ENCODE peak calls at places on chromosomes 6 and 20, in ten cellular contexts. Z is fibroblast of pulmonary artery, W is lower lobe of right lung, Q is lower leg skin, J is astrocyte of the spinal cord, M is hippocampal formation, N is HT-29, D is nephron progenitor cell, P is right lobe of liver, X is NCI-H526. F is an unnamed sample.

GRCh38 chr6:155498370-155498769 is 42.7 kb upstream of the NOX3 start:
- DNase-seq in Z (peak; percentile 21), W (no peak), Q (no peak), J (peak; percentile 30), M (no peak), N (no peak), D (no peak), P (no peak), X (peak; percentile 42), F (no peak)

GRCh38 chr6:10146723-10147451 is 268.0 kb downstream of the TFAP2A start:
- DNase-seq in Z (peak; percentile 29), W (no peak), Q (peak; percentile 72), J (peak; percentile 9), M (peak; percentile 30), N (peak; percentile 16), D (peak; percentile 7), P (no peak), X (peak; percentile 49), F (peak; percentile 44)

GRCh38 chr6:43770417-43771209 is 602 bp downstream of the VEGFA start:
- DNase-seq in Z (peak; percentile 61), W (peak; percentile 85), Q (peak; percentile 92), J (peak; percentile 63), M (peak; percentile 30), N (peak; percentile 71), D (peak; percentile 72), P (peak; percentile 90), X (peak; percentile 76), F (peak; percentile 81)

GRCh38 chr20:45905505-45906079 is 6.4 kb downstream of the PLTP start:
- DNase-seq in Z (peak; percentile 57), W (no peak), Q (no peak), J (peak; percentile 67), M (no peak), N (no peak), D (no peak), P (no peak), X (no peak), F (no peak)

GRCh38 chr6:32637883-32638282 is 677 bp downstream of the HLA-DQA1 start:
- DNase-seq in Z (no peak), W (no peak), Q (no peak), J (no peak), M (no peak), N (no peak), D (no peak), P (no peak), X (no peak), F (no peak)

GRCh38 chr20:14523090-14523489 is 185.7 kb upstream of the FLRT3 start:
- DNase-seq in Z (no peak), W (no peak), Q (no peak), J (no peak), M (no peak), N (no peak), D (no peak), P (no peak), X (no peak), F (no peak)

GRCh38 chr20:10647471-10647870 is 26.3 kb downstream of the JAG1 start:
- DNase-seq in Z (no peak), W (no peak), Q (peak; percentile 76), J (no peak), M (no peak), N (peak; percentile 22), D (no peak), P (no peak), X (peak; percentile 30), F (no peak)

GRCh38 chr6:17300637-17301036 is 19.5 kb downstream of the RBM24 start:
- DNase-seq in Z (no peak), W (no peak), Q (no peak), J (no peak), M (no peak), N (no peak), D (no peak), P (no peak), X (no peak), F (no peak)

GRCh38 chr6:48689498-48689897 is 578.5 kb upstream of the PTCHD4 start:
- DNase-seq in Z (no peak), W (no peak), Q (no peak), J (no peak), M (no peak), N (no peak), D (no peak), P (no peak), X (no peak), F (no peak)

GRCh38 chr6:10048370-10049297 is 366.2 kb downstream of the TFAP2A start:
- DNase-seq in Z (no peak), W (no peak), Q (no peak), J (no peak), M (no peak), N (no peak), D (no peak), P (no peak), X (no peak), F (no peak)

GRCh38 chr20:609371-609964 is 641 bp downstream of the TCF15 start:
- DNase-seq in Z (no peak), W (peak; percentile 37), Q (no peak), J (no peak), M (no peak), N (no peak), D (no peak), P (no peak), X (no peak), F (no peak)

GRCh38 chr6:31865205-31866118 is 2.8 kb upstream of the NEU1 start:
- DNase-seq in Z (no peak), W (no peak), Q (no peak), J (peak; percentile 14), M (no peak), N (no peak), D (no peak), P (no peak), X (no peak), F (no peak)

GRCh38 chr6:56524891-56525703 is 117.6 kb downstream of the DST start:
- DNase-seq in Z (peak; percentile 76), W (no peak), Q (no peak), J (peak; percentile 88), M (peak; percentile 61), N (no peak), D (no peak), P (no peak), X (no peak), F (peak; percentile 90)